ENCODE peak calls at places on chromosomes 7 and 10, in eight cellular contexts. X, A, F, R, O, P, E and M are unnamed samples.

GRCh38 chr7:7799138-7799537 is 80.7 kb upstream of the RPA3 start:
- DNase-seq in X (no peak), A (no peak), F (peak), R (peak), O (no peak), P (peak), E (peak), M (no peak)

GRCh38 chr7:101575168-101575567 is 53.9 kb downstream of the MYL10 start:
- DNase-seq in X (peak), A (no peak), F (no peak), R (no peak), O (no peak), P (no peak), E (no peak), M (no peak)

GRCh38 chr7:2807846-2808772 is 36.0 kb downstream of the GNA12 start:
- DNase-seq in X (no peak), A (no peak), F (peak), R (no peak), O (no peak), P (no peak), E (no peak), M (no peak)

GRCh38 chr10:112216151-112216550 is 32.6 kb upstream of the GPAM start:
- DNase-seq in X (no peak), A (no peak), F (no peak), R (no peak), O (no peak), P (no peak), E (no peak), M (no peak)

GRCh38 chr10:5089869-5090268 is 4.3 kb upstream of the AKR1C3 start:
- DNase-seq in X (peak), A (no peak), F (peak), R (peak), O (peak), P (peak), E (peak), M (peak)

GRCh38 chr10:97585439-97585811 is 1.2 kb downstream of the HOGA1 start:
- DNase-seq in X (no peak), A (no peak), F (no peak), R (no peak), O (no peak), P (no peak), E (no peak), M (no peak)

GRCh38 chr7:91852263-91852741 is 28.2 kb downstream of the MTERF1 start:
- DNase-seq in X (peak), A (no peak), F (peak), R (peak), O (peak), P (peak), E (peak), M (peak)

GRCh38 chr10:97574374-97575100 is 2.0 kb downstream of the ANKRD2 start:
- DNase-seq in X (peak), A (peak), F (peak), R (peak), O (peak), P (peak), E (peak), M (no peak)

GRCh38 chr7:55156919-55157318 is 138.1 kb downstream of the EGFR start:
- DNase-seq in X (peak), A (no peak), F (no peak), R (no peak), O (no peak), P (no peak), E (no peak), M (peak)

GRCh38 chr10:88270871-88271713 is 312.0 kb downstream of the RNLS start:
- DNase-seq in X (no peak), A (peak), F (peak), R (no peak), O (peak), P (no peak), E (peak), M (no peak)

GRCh38 chr10:109698121-109698520 is 225.2 kb downstream of the XPNPEP1 start:
- DNase-seq in X (no peak), A (no peak), F (no peak), R (no peak), O (no peak), P (no peak), E (no peak), M (no peak)

GRCh38 chr10:100837300-100837699 is 75.5 kb upstream of the SLF2 start:
- DNase-seq in X (no peak), A (no peak), F (no peak), R (no peak), O (no peak), P (no peak), E (no peak), M (no peak)

GRCh38 chr7:7681191-7681935 is 37.0 kb downstream of the RPA3 start:
- DNase-seq in X (no peak), A (peak), F (peak), R (peak), O (peak), P (peak), E (peak), M (peak)

GRCh38 chr7:70338061-70338460 is 739.8 kb downstream of the AUTS2 start:
- DNase-seq in X (no peak), A (no peak), F (no peak), R (no peak), O (no peak), P (no peak), E (no peak), M (no peak)

GRCh38 chr7:149496642-149497391 is 792 bp downstream of the ZNF746 start:
- DNase-seq in X (no peak), A (peak), F (peak), R (peak), O (peak), P (peak), E (peak), M (peak)

GRCh38 chr7:22348379-22348778 is 8.6 kb downstream of the RAPGEF5 start:
- DNase-seq in X (no peak), A (peak), F (no peak), R (peak), O (peak), P (no peak), E (peak), M (no peak)

GRCh38 chr10:15748137-15748536 is 28.4 kb upstream of the ITGA8 start:
- DNase-seq in X (no peak), A (no peak), F (no peak), R (no peak), O (no peak), P (no peak), E (no peak), M (no peak)

GRCh38 chr10:34622914-34623313 is 192.2 kb downstream of the PARD3 start:
- DNase-seq in X (no peak), A (no peak), F (no peak), R (no peak), O (no peak), P (no peak), E (no peak), M (no peak)

GRCh38 chr10:70111496-70111895 is 21.1 kb downstream of the AIFM2 start:
- DNase-seq in X (no peak), A (no peak), F (no peak), R (no peak), O (no peak), P (no peak), E (no peak), M (no peak)

GRCh38 chr10:4370376-4370775 is 455.6 kb upstream of the AKR1E2 start:
- DNase-seq in X (no peak), A (peak), F (no peak), R (no peak), O (no peak), P (no peak), E (peak), M (no peak)

DNA sequence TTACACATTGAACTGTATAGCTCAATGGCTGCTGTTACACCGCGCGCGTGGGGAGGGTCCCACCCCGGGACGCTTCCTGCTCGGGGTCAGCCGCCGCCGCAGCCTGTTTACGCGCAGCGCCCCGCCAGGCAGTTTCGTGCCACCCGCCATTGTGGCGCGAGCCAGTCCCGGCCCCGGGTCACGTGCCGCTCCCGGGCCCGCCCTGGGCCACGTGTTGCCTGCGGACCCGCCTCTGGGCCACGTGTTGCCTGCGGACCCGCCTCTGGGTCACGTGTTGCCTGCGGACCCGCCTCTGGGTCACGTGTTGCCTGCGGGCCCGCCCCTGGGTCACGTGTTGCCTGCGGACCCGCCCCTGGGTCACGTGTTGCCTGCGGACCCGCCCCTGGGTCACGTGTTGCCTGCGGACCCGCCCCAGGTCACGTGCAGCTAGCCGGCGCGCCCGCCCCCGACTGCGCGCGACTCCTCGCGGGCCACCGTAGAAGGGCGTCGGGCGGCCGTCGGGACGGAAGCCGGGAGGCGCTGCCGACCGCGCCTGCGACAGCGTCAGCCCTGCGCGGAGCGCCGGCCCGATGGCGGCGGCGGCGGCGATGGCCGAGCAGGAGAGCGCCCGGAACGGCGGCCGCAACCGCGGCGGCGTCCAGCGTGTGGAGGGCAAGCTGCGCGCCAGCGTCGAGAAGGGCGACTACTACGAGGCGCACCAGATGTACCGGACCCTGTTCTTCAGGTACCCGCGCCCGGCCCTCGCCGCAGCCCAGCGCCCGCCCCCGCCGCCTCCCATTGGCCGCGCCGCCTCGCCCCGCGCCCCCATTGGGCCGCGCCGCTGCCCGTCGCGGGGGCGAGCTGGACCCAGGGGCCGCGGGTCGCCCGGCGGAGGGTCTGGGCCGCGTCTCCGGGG is at the start of gene GET4:
- DNase-seq in X (peak), A (peak), F (peak), R (peak), O (peak), P (peak), E (peak), M (peak)
- TF ChIP-seq CTCF in X (peak), A (no peak), F (peak), R (no peak), O (peak), P (peak), E (no peak), M (no peak)

DNA sequence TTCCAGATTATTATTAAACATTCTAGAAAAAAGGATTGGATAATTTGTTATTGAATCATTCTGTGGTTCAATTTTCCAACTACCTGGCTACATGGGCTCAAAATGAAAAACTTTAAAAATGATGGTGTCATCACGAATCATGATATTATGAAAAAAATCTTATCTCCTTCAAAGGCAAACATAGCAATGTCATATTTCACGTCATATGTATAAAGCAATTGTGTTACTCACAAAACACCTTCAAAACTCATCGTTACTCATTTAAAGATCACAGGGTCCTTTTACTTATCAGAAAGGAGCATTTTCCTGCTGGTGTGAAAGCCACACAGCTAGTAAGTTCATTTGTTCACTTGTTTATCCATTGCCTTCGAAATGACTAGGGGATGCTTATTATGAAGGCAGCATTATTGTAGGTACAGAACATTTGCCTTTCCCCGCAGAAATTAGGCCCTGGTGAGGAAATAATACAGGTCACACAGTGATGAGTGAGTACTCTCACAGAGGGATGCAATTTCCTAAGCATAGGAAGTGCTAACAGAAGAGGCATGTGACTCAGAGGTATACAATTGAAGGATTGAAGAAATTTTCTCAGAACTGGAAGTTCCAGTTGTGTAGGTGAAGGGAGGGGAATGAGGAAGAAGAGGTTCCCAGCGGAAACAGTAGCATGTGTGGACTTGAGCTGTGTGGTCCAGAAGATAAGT is 478.7 kb downstream of the INHBA start:
- DNase-seq in X (no peak), A (peak), F (peak), R (peak), O (peak), P (no peak), E (peak), M (no peak)
- H3K4me2 ChIP-seq in X (no peak), A (peak), F (no peak), R (peak), O (peak), P (no peak), E (no peak), M (no peak)

GRCh38 chr10:124637091-124637700 is 107.0 kb downstream of the FAM53B start:
- DNase-seq in X (no peak), A (no peak), F (no peak), R (no peak), O (no peak), P (no peak), E (no peak), M (no peak)

GRCh38 chr10:124639646-124640045 is 104.5 kb downstream of the FAM53B start:
- DNase-seq in X (no peak), A (no peak), F (no peak), R (no peak), O (no peak), P (no peak), E (no peak), M (no peak)

GRCh38 chr10:124639206-124639605 is 105.0 kb downstream of the FAM53B start:
- DNase-seq in X (no peak), A (no peak), F (no peak), R (no peak), O (no peak), P (no peak), E (no peak), M (no peak)

GRCh38 chr10:124637746-124638145 is 106.4 kb downstream of the FAM53B start:
- DNase-seq in X (no peak), A (no peak), F (no peak), R (no peak), O (no peak), P (no peak), E (no peak), M (no peak)

DNA sequence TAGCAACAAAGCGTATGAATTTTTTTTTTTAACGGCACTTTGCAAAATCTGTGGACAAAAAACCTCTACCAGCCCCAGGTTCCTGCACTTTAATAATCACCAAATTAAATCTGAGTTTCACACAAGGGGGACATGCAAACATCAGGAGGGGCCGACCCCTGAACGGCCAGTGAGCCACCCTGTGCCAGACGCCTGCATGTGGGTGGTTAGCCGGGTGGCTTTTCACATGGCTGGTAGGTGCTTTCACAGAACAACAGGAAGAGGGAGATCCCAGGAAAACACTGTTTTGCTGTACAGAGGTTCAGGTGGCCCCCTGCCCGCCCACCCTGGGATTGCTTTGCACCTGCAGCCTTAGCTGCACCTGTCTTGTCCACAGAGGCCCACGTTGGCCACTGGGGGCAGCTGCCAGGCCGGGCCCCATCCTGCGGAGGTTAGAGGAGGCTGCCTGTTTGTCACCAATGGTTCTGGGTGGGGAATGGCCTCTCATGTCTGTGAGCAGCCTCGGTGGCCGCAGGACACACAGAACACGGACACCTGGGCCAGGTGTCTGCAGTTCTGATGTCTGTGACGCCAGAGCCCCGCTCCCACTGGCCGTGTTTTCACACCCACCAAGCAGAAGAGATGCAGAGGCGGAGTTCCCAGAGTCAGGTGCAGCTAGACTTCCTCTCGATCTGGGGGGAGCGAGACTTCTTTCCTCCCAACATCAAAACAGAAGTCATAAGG is 107.7 kb downstream of the FAM53B start:
- DNase-seq in X (no peak), A (no peak), F (no peak), R (no peak), O (no peak), P (no peak), E (no peak), M (no peak)
- TF ChIP-seq CTCF in X (peak), A (no peak), F (no peak), R (no peak), O (no peak), P (no peak), E (no peak), M (peak)

DNA sequence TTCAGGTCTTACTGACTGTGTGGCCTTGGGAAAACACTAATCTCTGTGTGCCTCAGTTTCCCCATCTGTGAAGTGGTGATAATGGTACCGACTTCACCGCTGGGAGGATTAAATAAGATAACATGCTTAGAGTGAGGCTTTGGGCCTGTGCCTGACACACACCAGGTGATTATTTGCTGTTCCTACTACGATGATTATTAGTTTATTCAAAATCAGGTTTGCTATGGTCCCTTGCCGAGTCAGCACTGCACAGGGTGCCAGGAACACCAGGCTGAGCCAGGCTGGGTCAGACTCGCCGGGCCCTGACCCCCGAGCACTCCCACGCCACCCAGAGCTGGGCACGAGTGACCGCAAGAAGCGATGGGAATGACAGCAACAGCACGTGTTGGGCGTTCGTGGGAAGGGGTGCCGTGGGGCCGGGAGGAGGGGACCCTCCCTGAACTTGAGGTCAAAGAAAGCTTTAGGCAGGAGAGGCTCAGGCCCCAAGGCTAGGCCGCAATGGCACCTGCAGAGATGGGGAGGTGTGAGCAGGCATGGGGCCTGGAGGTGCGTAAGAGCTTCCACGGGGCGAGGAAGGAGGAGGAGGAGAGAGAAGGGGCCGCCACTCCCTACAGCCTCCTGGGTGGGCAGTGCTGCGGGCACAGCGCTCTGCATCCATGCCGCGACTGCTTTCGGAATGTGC is 325.4 kb downstream of the DNAJB6 start:
- DNase-seq in X (no peak), A (no peak), F (no peak), R (no peak), O (no peak), P (no peak), E (no peak), M (no peak)
- H3K4me2 ChIP-seq in X (no peak), A (no peak), F (no peak), R (no peak), O (no peak), P (no peak), E (no peak), M (no peak)

GRCh38 chr10:119689016-119689564 is 36.8 kb upstream of the INPP5F start:
- DNase-seq in X (no peak), A (no peak), F (no peak), R (no peak), O (no peak), P (no peak), E (no peak), M (peak)
- TF ChIP-seq CTCF in X (no peak), A (no peak), F (no peak), R (no peak), O (no peak), P (no peak), E (no peak), M (no peak)